ENCODE peak calls at places on chromosomes 6 and 20, in seven cellular contexts. One of them, this sample, is unnamed.
A peak's percentile ranks its signal among the peaks of the same experiment; 100 is the strongest.

GRCh38 chr20:42134265-42135098 is 516.3 kb upstream of the CHD6 start:
- DNase-seq in fibroblast of lung: no peak
- DNase-seq in neural progenitor cell: no peak
- DNase-seq in A549: no peak
- DNase-seq in HCT116: no peak
- DNase-seq in H9: no peak
- DNase-seq in endothelial cell of umbilical vein: no peak
- DNase-seq in this sample: no peak

GRCh38 chr20:42549496-42549895 is 640.2 kb downstream of the PTPRT start:
- DNase-seq in fibroblast of lung: no peak
- DNase-seq in neural progenitor cell: no peak
- DNase-seq in A549: no peak
- DNase-seq in HCT116: no peak
- DNase-seq in H9: no peak
- DNase-seq in endothelial cell of umbilical vein: no peak
- DNase-seq in this sample: no peak

GRCh38 chr6:21064716-21065340 is 528.7 kb upstream of the SOX4 start:
- DNase-seq in fibroblast of lung: no peak
- DNase-seq in neural progenitor cell: no peak
- DNase-seq in A549: no peak
- DNase-seq in HCT116: no peak
- DNase-seq in H9: no peak
- DNase-seq in endothelial cell of umbilical vein: peak; percentile 66
- DNase-seq in this sample: no peak

GRCh38 chr6:168928012-168928411 is 325.6 kb downstream of the THBS2 start:
- DNase-seq in fibroblast of lung: no peak
- DNase-seq in neural progenitor cell: no peak
- DNase-seq in A549: no peak
- DNase-seq in HCT116: no peak
- DNase-seq in H9: no peak
- DNase-seq in endothelial cell of umbilical vein: no peak
- DNase-seq in this sample: no peak

GRCh38 chr6:34806738-34807453 is 15.0 kb downstream of the BLTP3A start:
- DNase-seq in fibroblast of lung: peak; percentile 4
- DNase-seq in neural progenitor cell: no peak
- DNase-seq in A549: no peak
- DNase-seq in HCT116: no peak
- DNase-seq in H9: no peak
- DNase-seq in endothelial cell of umbilical vein: no peak
- DNase-seq in this sample: peak; percentile 84

GRCh38 chr6:48069280-48069679 is 41.7 kb downstream of the PTCHD4 start:
- DNase-seq in fibroblast of lung: peak; percentile 31
- DNase-seq in neural progenitor cell: peak; percentile 44
- DNase-seq in A549: no peak
- DNase-seq in HCT116: no peak
- DNase-seq in H9: peak; percentile 51
- DNase-seq in endothelial cell of umbilical vein: no peak
- DNase-seq in this sample: peak; percentile 48

GRCh38 chr6:157962601-157963084 is 19.0 kb upstream of the SYNJ2 start:
- DNase-seq in fibroblast of lung: peak; percentile 81
- DNase-seq in neural progenitor cell: no peak
- DNase-seq in A549: no peak
- DNase-seq in HCT116: no peak
- DNase-seq in H9: no peak
- DNase-seq in endothelial cell of umbilical vein: peak; percentile 80
- DNase-seq in this sample: peak; percentile 93

GRCh38 chr6:140264451-140264850 is 890.0 kb upstream of the CITED2 start:
- DNase-seq in fibroblast of lung: no peak
- DNase-seq in neural progenitor cell: no peak
- DNase-seq in A549: no peak
- DNase-seq in HCT116: no peak
- DNase-seq in H9: no peak
- DNase-seq in endothelial cell of umbilical vein: no peak
- DNase-seq in this sample: peak; percentile 48

GRCh38 chr6:121771937-121772717 is 336.7 kb downstream of the GJA1 start:
- DNase-seq in fibroblast of lung: no peak
- DNase-seq in neural progenitor cell: no peak
- DNase-seq in A549: no peak
- DNase-seq in HCT116: no peak
- DNase-seq in H9: no peak
- DNase-seq in endothelial cell of umbilical vein: no peak
- DNase-seq in this sample: no peak

GRCh38 chr20:36784900-36785299 is 11.3 kb upstream of the DSN1 start:
- DNase-seq in fibroblast of lung: peak; percentile 33
- DNase-seq in neural progenitor cell: no peak
- DNase-seq in A549: no peak
- DNase-seq in HCT116: no peak
- DNase-seq in H9: no peak
- DNase-seq in endothelial cell of umbilical vein: no peak
- DNase-seq in this sample: peak; percentile 89

GRCh38 chr6:132498638-132499037 is 14.3 kb downstream of the STX7 start:
- DNase-seq in fibroblast of lung: no peak
- DNase-seq in neural progenitor cell: no peak
- DNase-seq in A549: no peak
- DNase-seq in HCT116: no peak
- DNase-seq in H9: no peak
- DNase-seq in endothelial cell of umbilical vein: no peak
- DNase-seq in this sample: no peak

GRCh38 chr6:105675715-105676397 is 273.0 kb upstream of the PREP start:
- DNase-seq in fibroblast of lung: peak; percentile 76
- DNase-seq in neural progenitor cell: peak; percentile 8
- DNase-seq in A549: peak; percentile 22
- DNase-seq in HCT116: peak; percentile 73
- DNase-seq in H9: no peak
- DNase-seq in endothelial cell of umbilical vein: no peak
- DNase-seq in this sample: peak; percentile 95

GRCh38 chr6:15621203-15622044 is 41.4 kb downstream of the DTNBP1 start:
- DNase-seq in fibroblast of lung: no peak
- DNase-seq in neural progenitor cell: peak; percentile 65
- DNase-seq in A549: no peak
- DNase-seq in HCT116: no peak
- DNase-seq in H9: peak; percentile 50
- DNase-seq in endothelial cell of umbilical vein: peak; percentile 20
- DNase-seq in this sample: no peak

GRCh38 chr6:81214414-81215091 is 537.9 kb downstream of the TENT5A start:
- DNase-seq in fibroblast of lung: no peak
- DNase-seq in neural progenitor cell: no peak
- DNase-seq in A549: no peak
- DNase-seq in HCT116: no peak
- DNase-seq in H9: peak; percentile 26
- DNase-seq in endothelial cell of umbilical vein: no peak
- DNase-seq in this sample: peak; percentile 11

GRCh38 chr6:74731921-74732320 is 473.9 kb downstream of the COL12A1 start:
- DNase-seq in fibroblast of lung: no peak
- DNase-seq in neural progenitor cell: no peak
- DNase-seq in A549: no peak
- DNase-seq in HCT116: no peak
- DNase-seq in H9: no peak
- DNase-seq in endothelial cell of umbilical vein: peak; percentile 3
- DNase-seq in this sample: peak; percentile 4

GRCh38 chr20:63895202-63895885 is 418 bp downstream of the DNAJC5 start:
- DNase-seq in fibroblast of lung: no peak
- DNase-seq in neural progenitor cell: no peak
- DNase-seq in A549: no peak
- DNase-seq in HCT116: no peak
- DNase-seq in H9: no peak
- DNase-seq in endothelial cell of umbilical vein: no peak
- DNase-seq in this sample: no peak

GRCh38 chr6:54291146-54291545 is 17.1 kb upstream of the TINAG start:
- DNase-seq in fibroblast of lung: peak; percentile 49
- DNase-seq in neural progenitor cell: no peak
- DNase-seq in A549: no peak
- DNase-seq in HCT116: no peak
- DNase-seq in H9: no peak
- DNase-seq in endothelial cell of umbilical vein: peak; percentile 94
- DNase-seq in this sample: peak; percentile 18

GRCh38 chr6:106508836-106509235 is 120.5 kb downstream of the RTN4IP1 start:
- DNase-seq in fibroblast of lung: peak; percentile 94
- DNase-seq in neural progenitor cell: no peak
- DNase-seq in A549: no peak
- DNase-seq in HCT116: no peak
- DNase-seq in H9: no peak
- DNase-seq in endothelial cell of umbilical vein: no peak
- DNase-seq in this sample: no peak

GRCh38 chr6:38805127-38805655 is 90.1 kb downstream of the DNAH8 start:
- DNase-seq in fibroblast of lung: no peak
- DNase-seq in neural progenitor cell: no peak
- DNase-seq in A549: no peak
- DNase-seq in HCT116: no peak
- DNase-seq in H9: no peak
- DNase-seq in endothelial cell of umbilical vein: peak; percentile 80
- DNase-seq in this sample: no peak

GRCh38 chr20:10388571-10388970 is 45.5 kb downstream of the MKKS start:
- DNase-seq in fibroblast of lung: no peak
- DNase-seq in neural progenitor cell: no peak
- DNase-seq in A549: no peak
- DNase-seq in HCT116: no peak
- DNase-seq in H9: no peak
- DNase-seq in endothelial cell of umbilical vein: no peak
- DNase-seq in this sample: no peak

GRCh38 chr6:42471714-42472113 is 20.0 kb upstream of the TRERF1 start:
- DNase-seq in fibroblast of lung: no peak
- DNase-seq in neural progenitor cell: no peak
- DNase-seq in A549: no peak
- DNase-seq in HCT116: no peak
- DNase-seq in H9: no peak
- DNase-seq in endothelial cell of umbilical vein: no peak
- DNase-seq in this sample: no peak

GRCh38 chr6:87742106-87742505 is 40.1 kb upstream of the AKIRIN2 start:
- DNase-seq in fibroblast of lung: no peak
- DNase-seq in neural progenitor cell: no peak
- DNase-seq in A549: no peak
- DNase-seq in HCT116: no peak
- DNase-seq in H9: no peak
- DNase-seq in endothelial cell of umbilical vein: no peak
- DNase-seq in this sample: no peak
- H3K4me2 ChIP-seq in fibroblast of lung: no peak overlapping the region
- H3K4me2 ChIP-seq in neural progenitor cell: no peak overlapping the region
- H3K4me2 ChIP-seq in A549: no peak overlapping the region
- H3K4me2 ChIP-seq in HCT116: no peak overlapping the region
- H3K4me2 ChIP-seq in H9: no peak overlapping the region
- H3K4me2 ChIP-seq in endothelial cell of umbilical vein: no peak overlapping the region
- H3K4me2 ChIP-seq in this sample: no peak overlapping the region

GRCh38 chr6:43575772-43576551 is at the start of the genes POLH and XPO5:
- DNase-seq in fibroblast of lung: peak; percentile 89
- DNase-seq in neural progenitor cell: peak; percentile 98
- DNase-seq in A549: peak; percentile 91
- DNase-seq in HCT116: peak; percentile 81
- DNase-seq in H9: peak; percentile 94
- DNase-seq in endothelial cell of umbilical vein: peak; percentile 96
- DNase-seq in this sample: peak; percentile 99

GRCh38 chr6:43578748-43579147 is 2.8 kb downstream of the POLH start:
- DNase-seq in fibroblast of lung: no peak
- DNase-seq in neural progenitor cell: no peak
- DNase-seq in A549: no peak
- DNase-seq in HCT116: no peak
- DNase-seq in H9: no peak
- DNase-seq in endothelial cell of umbilical vein: no peak
- DNase-seq in this sample: peak; percentile 75

GRCh38 chr6:43575105-43575771 is 600 bp downstream of the XPO5 start:
- DNase-seq in fibroblast of lung: peak; percentile 12
- DNase-seq in neural progenitor cell: peak; percentile 73
- DNase-seq in A549: no peak
- DNase-seq in HCT116: no peak
- DNase-seq in H9: peak; percentile 48
- DNase-seq in endothelial cell of umbilical vein: peak; percentile 53
- DNase-seq in this sample: peak; percentile 90

GRCh38 chr6:43582911-43583310 is 6.9 kb downstream of the POLH start:
- DNase-seq in fibroblast of lung: no peak
- DNase-seq in neural progenitor cell: no peak
- DNase-seq in A549: no peak
- DNase-seq in HCT116: no peak
- DNase-seq in H9: no peak
- DNase-seq in endothelial cell of umbilical vein: no peak
- DNase-seq in this sample: peak; percentile 75

DNA sequence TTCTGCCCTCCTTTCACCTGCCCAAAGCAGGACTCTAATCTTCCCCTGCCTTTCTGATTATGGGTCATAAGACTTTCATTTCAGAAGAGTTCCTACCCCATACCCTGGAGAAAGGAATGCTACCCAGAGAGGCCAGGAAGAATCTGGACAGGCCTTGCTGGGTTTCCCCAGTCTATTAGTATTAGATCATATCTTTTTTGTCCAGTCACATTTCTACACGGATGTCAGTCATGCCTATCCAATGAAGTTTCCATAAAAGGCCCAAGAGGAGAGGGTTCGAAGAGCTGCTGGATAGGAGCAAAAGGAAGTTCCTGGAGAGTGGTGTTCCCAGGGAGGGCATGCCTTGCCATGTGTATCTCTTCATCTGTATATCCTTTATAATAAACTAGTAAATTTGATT is 3.2 kb downstream of the POLH start:
- DNase-seq in fibroblast of lung: no peak
- DNase-seq in neural progenitor cell: no peak
- DNase-seq in A549: no peak
- DNase-seq in HCT116: no peak
- DNase-seq in H9: no peak
- DNase-seq in endothelial cell of umbilical vein: peak; percentile 16
- DNase-seq in this sample: no peak
- H3K9me3 ChIP-seq in fibroblast of lung: no peaks in the 10 kb centered on the region
- H3K9me3 ChIP-seq in neural progenitor cell: no peaks in the 10 kb centered on the region
- H3K9me3 ChIP-seq in A549: no peaks in the 10 kb centered on the region
- H3K9me3 ChIP-seq in HCT116: no peaks in the 10 kb centered on the region
- H3K9me3 ChIP-seq in H9: no peaks in the 10 kb centered on the region
- H3K9me3 ChIP-seq in endothelial cell of umbilical vein: no peaks in the 10 kb centered on the region
- H3K9me3 ChIP-seq in this sample: no peaks in the 10 kb centered on the region

GRCh38 chr20:34561661-34562060 is 3.1 kb downstream of the MAP1LC3A start:
- DNase-seq in fibroblast of lung: no peak
- DNase-seq in neural progenitor cell: no peak
- DNase-seq in A549: no peak
- DNase-seq in HCT116: no peak
- DNase-seq in H9: no peak
- DNase-seq in endothelial cell of umbilical vein: no peak
- DNase-seq in this sample: no peak

GRCh38 chr20:34564810-34565209 is 6.3 kb downstream of the MAP1LC3A start:
- DNase-seq in fibroblast of lung: no peak
- DNase-seq in neural progenitor cell: no peak
- DNase-seq in A549: no peak
- DNase-seq in HCT116: no peak
- DNase-seq in H9: no peak
- DNase-seq in endothelial cell of umbilical vein: no peak
- DNase-seq in this sample: no peak

GRCh38 chr20:34560141-34560523 is 1.6 kb downstream of the MAP1LC3A start:
- DNase-seq in fibroblast of lung: no peak
- DNase-seq in neural progenitor cell: no peak
- DNase-seq in A549: no peak
- DNase-seq in HCT116: no peak
- DNase-seq in H9: no peak
- DNase-seq in endothelial cell of umbilical vein: no peak
- DNase-seq in this sample: no peak

GRCh38 chr20:34560614-34561013 is 2.1 kb downstream of the MAP1LC3A start:
- DNase-seq in fibroblast of lung: no peak
- DNase-seq in neural progenitor cell: no peak
- DNase-seq in A549: no peak
- DNase-seq in HCT116: no peak
- DNase-seq in H9: no peak
- DNase-seq in endothelial cell of umbilical vein: no peak
- DNase-seq in this sample: no peak

GRCh38 chr20:34562643-34563042 is 4.1 kb downstream of the MAP1LC3A start:
- DNase-seq in fibroblast of lung: peak; percentile 10
- DNase-seq in neural progenitor cell: peak; percentile 59
- DNase-seq in A549: peak; percentile 39
- DNase-seq in HCT116: no peak
- DNase-seq in H9: peak; percentile 66
- DNase-seq in endothelial cell of umbilical vein: peak; percentile 39
- DNase-seq in this sample: peak; percentile 93
- TF ChIP-seq CTCF in fibroblast of lung: peak; percentile 41
- TF ChIP-seq CTCF in neural progenitor cell: peak; percentile 47
- TF ChIP-seq CTCF in A549: peak; percentile 24
- TF ChIP-seq CTCF in HCT116: peak; percentile 54
- TF ChIP-seq CTCF in H9: peak; percentile 62
- TF ChIP-seq CTCF in endothelial cell of umbilical vein: peak; percentile 64
- TF ChIP-seq CTCF in this sample: peak; percentile 52

GRCh38 chr20:48785801-48786200 is 42.0 kb downstream of the PREX1 start:
- DNase-seq in fibroblast of lung: no peak
- DNase-seq in neural progenitor cell: no peak
- DNase-seq in A549: no peak
- DNase-seq in HCT116: no peak
- DNase-seq in H9: no peak
- DNase-seq in endothelial cell of umbilical vein: no peak
- DNase-seq in this sample: no peak
- H3K4me2 ChIP-seq in fibroblast of lung: no peak overlapping the region
- H3K4me2 ChIP-seq in neural progenitor cell: no peak overlapping the region
- H3K4me2 ChIP-seq in A549: no peak overlapping the region
- H3K4me2 ChIP-seq in HCT116: no peak overlapping the region
- H3K4me2 ChIP-seq in H9: no peak overlapping the region
- H3K4me2 ChIP-seq in endothelial cell of umbilical vein: no peak overlapping the region
- H3K4me2 ChIP-seq in this sample: no peak overlapping the region